ENCODE peak calls at places on chromosome 16, in five cellular contexts. T, N, G, V and Z are unnamed samples.

GRCh38 chr16:3029499-3030127 is 5.8 kb downstream of the THOC6 start:
- DNase-seq in G (no peak), V (no peak), N (peak), T (no peak), Z (peak)

GRCh38 chr16:68064791-68065365 is 20.3 kb upstream of the NFATC3 start:
- DNase-seq in V (no peak), G (peak), N (peak), T (peak), Z (peak)

GRCh38 chr16:19213885-19214284 is 45.8 kb downstream of the SYT17 start:
- DNase-seq in N (no peak), V (no peak), G (no peak), T (no peak), Z (no peak)

GRCh38 chr16:10744370-10745030 is 858 bp downstream of the NUBP1 start:
- DNase-seq in V (peak), T (peak), G (no peak), N (no peak), Z (peak)

GRCh38 chr16:2486645-2487516 is 12.0 kb downstream of the TBC1D24 start:
- DNase-seq in V (peak), T (peak), N (no peak), G (no peak), Z (peak)

GRCh38 chr16:23327836-23328235 is 25.7 kb downstream of the SCNN1B start:
- DNase-seq in G (no peak), T (no peak), N (no peak), V (no peak), Z (no peak)

GRCh38 chr16:77450790-77451487 is 16.1 kb upstream of the ADAMTS18 start:
- DNase-seq in V (peak), N (no peak), T (no peak), G (no peak), Z (no peak)

GRCh38 chr16:1082266-1082951 is 9.9 kb downstream of the SSTR5 start:
- DNase-seq in N (peak), V (no peak), G (peak), T (no peak), Z (peak)

GRCh38 chr16:74607967-74608356 is 1.0 kb upstream of the GLG1 start:
- DNase-seq in N (no peak), T (no peak), V (no peak), G (no peak), Z (peak)

GRCh38 chr16:24013733-24014645 is 178.2 kb downstream of the PRKCB start:
- DNase-seq in G (peak), N (no peak), T (peak), V (no peak), Z (no peak)

GRCh38 chr16:19691161-19691850 is 26.7 kb downstream of the KNOP1 start:
- DNase-seq in T (no peak), G (no peak), N (no peak), V (peak), Z (no peak)

GRCh38 chr16:88688013-88688778 is 1.9 kb upstream of the SNAI3 start:
- DNase-seq in T (peak), V (no peak), N (no peak), G (no peak), Z (no peak)

GRCh38 chr16:12455287-12455798 is 348.3 kb downstream of the CPPED1 start:
- DNase-seq in N (peak), V (no peak), T (peak), G (peak), Z (peak)

GRCh38 chr16:59249049-59249448 is 514.9 kb upstream of the GOT2 start:
- DNase-seq in T (no peak), N (no peak), G (no peak), V (no peak), Z (no peak)

GRCh38 chr16:29719063-29719462 is 26.7 kb downstream of the C16orf54 start:
- DNase-seq in N (no peak), T (no peak), G (no peak), V (no peak), Z (no peak)

GRCh38 chr16:48556913-48557351 is 53.0 kb downstream of the N4BP1 start:
- DNase-seq in V (no peak), G (peak), T (no peak), N (peak), Z (peak)

GRCh38 chr16:72819345-72819744 is 228.6 kb downstream of the ZFHX3 start:
- DNase-seq in N (peak), G (peak), V (no peak), T (no peak), Z (no peak)

GRCh38 chr16:3646348-3646920 is 8.1 kb upstream of the DNASE1 start:
- DNase-seq in V (peak), N (no peak), G (no peak), T (no peak), Z (peak)

GRCh38 chr16:53689636-53690035 is 14.0 kb downstream of the RPGRIP1L start:
- DNase-seq in G (peak), V (no peak), T (no peak), N (no peak), Z (no peak)

GRCh38 chr16:71927787-71928186 is 32.5 kb downstream of the IST1 start:
- DNase-seq in N (no peak), T (no peak), G (no peak), V (no peak), Z (no peak)

GRCh38 chr16:71350821-71351557 is 7.5 kb upstream of the CALB2 start:
- DNase-seq in V (no peak), G (no peak), T (no peak), N (no peak), Z (no peak)

GRCh38 chr16:84323626-84324025 is 28.9 kb downstream of the WFDC1 start:
- DNase-seq in G (peak), T (no peak), N (peak), V (no peak), Z (no peak)

GRCh38 chr16:75216127-75216526 is 2.7 kb upstream of the CTRB1 start:
- DNase-seq in V (no peak), T (no peak), G (no peak), N (no peak), Z (no peak)

GRCh38 chr16:81686391-81687182 is 92.5 kb upstream of the PLCG2 start:
- DNase-seq in T (no peak), N (peak), V (no peak), G (no peak), Z (no peak)

DNA sequence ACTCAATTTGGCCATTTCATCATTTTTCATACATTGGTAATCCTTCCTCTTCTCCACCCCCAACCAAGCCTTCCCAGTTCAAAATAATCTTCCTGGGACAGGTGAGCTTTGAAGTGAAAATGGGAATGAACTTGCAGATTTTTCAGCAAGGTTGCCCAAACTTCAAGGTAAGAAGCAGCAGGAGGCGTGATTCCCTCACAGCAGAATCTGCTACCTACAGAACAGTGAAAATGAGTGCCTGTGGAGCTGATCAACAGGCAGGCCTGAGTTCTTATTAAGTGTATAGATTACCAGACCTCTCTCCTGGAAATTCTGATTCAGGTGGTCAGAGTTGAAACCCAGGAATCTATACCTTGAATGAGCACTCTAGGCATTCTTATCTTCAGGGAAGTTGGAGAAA is 356.6 kb downstream of the RBFOX1 start:
- DNase-seq in N (no peak), V (no peak), G (no peak), T (no peak), Z (no peak)
- TF ChIP-seq CTCF in N (no peak), V (no peak), G (no peak), T (no peak), Z (no peak)

DNA sequence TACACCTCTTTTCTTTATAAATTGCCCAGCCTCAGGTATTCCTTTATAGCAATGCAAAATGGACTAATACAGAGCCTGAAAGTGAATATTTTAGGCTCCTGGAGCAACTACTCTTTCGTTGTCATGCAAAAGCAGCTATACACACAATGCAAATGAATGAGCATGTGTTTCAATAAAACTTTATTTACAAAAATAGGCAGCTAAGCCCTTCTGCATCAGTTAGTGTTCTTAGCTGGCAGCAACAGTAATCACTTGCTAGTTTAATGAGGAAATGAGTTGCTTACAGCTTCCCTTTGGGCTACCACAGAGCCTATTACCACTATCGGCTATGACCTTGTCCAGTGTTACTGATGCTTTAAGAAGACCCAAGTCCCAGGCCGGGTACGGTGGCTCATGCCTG is 402.9 kb downstream of the XYLT1 start:
- DNase-seq in T (no peak), G (no peak), N (no peak), V (no peak), Z (no peak)
- H3K4me3 ChIP-seq in T (no peak), G (no peak), N (no peak), V (no peak), Z (no peak)

DNA sequence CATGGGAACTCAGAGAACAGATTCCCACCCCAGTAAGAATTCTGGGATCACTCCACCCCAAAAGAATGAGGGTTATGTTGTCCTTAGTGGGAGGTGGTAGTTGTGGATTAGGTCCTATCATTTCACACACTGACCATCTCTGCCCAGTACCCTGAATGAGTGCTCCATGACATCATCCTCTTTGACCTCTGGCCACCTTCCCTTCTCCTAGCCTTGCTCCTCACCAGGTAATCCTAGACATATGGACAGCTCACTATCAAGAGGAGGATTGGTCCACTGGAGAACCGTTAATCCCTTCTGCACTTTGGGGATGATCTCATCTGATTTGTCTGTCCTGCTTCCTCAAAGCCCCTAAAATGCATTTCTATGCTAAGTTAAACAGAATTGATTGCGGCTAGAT is 538.2 kb upstream of the HSBP1 start:
- DNase-seq in V (no peak), T (no peak), N (no peak), G (no peak), Z (no peak)
- TF ChIP-seq CTCF in V (no peak), T (no peak), N (no peak), G (no peak), Z (no peak)

DNA sequence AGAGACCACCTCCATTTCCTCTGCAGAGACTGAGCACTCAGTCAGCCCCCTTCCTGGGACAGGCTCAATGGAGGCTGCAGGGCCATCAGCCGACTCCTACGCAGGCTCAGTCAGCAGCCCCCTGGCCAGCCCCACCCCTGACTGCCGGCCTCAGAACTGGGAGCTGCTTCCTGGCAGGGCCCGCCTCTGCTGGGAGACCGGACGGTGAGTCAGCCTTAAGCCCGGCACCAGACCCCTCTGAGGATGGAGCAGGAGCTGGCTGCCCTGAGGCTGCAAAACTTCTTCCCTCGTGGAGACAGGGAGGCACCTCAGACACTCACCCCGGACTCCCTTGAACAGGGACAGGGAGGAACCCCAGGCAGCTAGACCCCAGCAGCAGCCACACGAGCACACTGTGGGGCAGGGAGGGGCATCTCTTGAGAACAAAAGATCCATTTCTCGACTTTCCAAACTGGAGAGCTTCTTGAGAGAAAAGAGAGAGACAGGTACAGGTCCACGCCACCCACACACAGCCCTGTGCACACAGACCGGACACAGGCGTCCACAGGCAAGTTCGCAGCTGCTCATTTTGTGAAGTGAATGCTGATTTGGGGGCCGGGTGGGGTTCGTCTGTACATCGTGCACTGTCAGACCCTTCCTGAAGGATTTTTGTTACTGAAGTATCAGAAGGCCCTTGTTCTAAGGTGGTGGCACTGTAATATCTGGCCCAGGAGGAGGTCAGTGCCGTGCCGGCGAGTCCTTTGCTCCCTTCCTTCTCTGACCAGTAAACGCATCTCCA is 1.3 kb upstream of the TUBB3 start:
- DNase-seq in N (peak), V (no peak), G (peak), T (peak), Z (peak)
- H3K4me3 ChIP-seq in N (peak), V (peak), G (peak), T (peak), Z (peak)